ENCODE peak calls at places on chromosomes 5 and 9, in four cellular contexts. P is GM12878, M is HepG2, G is H1. X is an unnamed sample.

GRCh38 chr9:98879958-98880300 is 63.8 kb upstream of the COL15A1 start:
- DNase-seq in P (no peak), M (no peak), G (no peak), X (no peak)

GRCh38 chr9:19174127-19174921 is 47.0 kb upstream of the PLIN2 start:
- DNase-seq in P (peak; percentile 64), M (peak; percentile 79), G (no peak), X (peak; percentile 13)

GRCh38 chr5:177133845-177134652 is 476 bp downstream of the NSD1 start:
- DNase-seq in P (no peak), M (no peak), G (no peak), X (no peak)

GRCh38 chr5:115775999-115776398 is 40.5 kb downstream of the CDO1 start:
- DNase-seq in P (no peak), M (no peak), G (no peak), X (no peak)

GRCh38 chr5:14428302-14429081 is 153.1 kb upstream of the OTULINL start:
- DNase-seq in P (no peak), M (no peak), G (no peak), X (no peak)

GRCh38 chr9:14945351-14945750 is 35.1 kb upstream of the FREM1 start:
- DNase-seq in P (no peak), M (no peak), G (no peak), X (no peak)

GRCh38 chr9:16371306-16371705 is 499.2 kb downstream of the BNC2 start:
- DNase-seq in P (no peak), M (no peak), G (no peak), X (no peak)

GRCh38 chr9:23542927-23543326 is 283.1 kb downstream of the ELAVL2 start:
- DNase-seq in P (no peak), M (no peak), G (no peak), X (no peak)

GRCh38 chr9:136792321-136793062 is 1.3 kb downstream of the TMEM141 start:
- DNase-seq in P (no peak), M (no peak), G (no peak), X (no peak)

GRCh38 chr9:75885652-75886051 is 4.8 kb upstream of the PCSK5 start:
- DNase-seq in P (no peak), M (no peak), G (no peak), X (no peak)

GRCh38 chr9:76215066-76215465 is 179.2 kb downstream of the RFK start:
- DNase-seq in P (no peak), M (no peak), G (no peak), X (no peak)

GRCh38 chr9:136629001-136629878 is 33.5 kb upstream of the EGFL7 start:
- DNase-seq in P (no peak), M (no peak), G (no peak), X (no peak)

GRCh38 chr9:81685763-81686613 is 3.4 kb downstream of the TLE1 start:
- DNase-seq in P (no peak), M (peak; percentile 46), G (no peak), X (no peak)

GRCh38 chr5:40762716-40763115 is 7.0 kb upstream of the TTC33 start:
- DNase-seq in P (no peak), M (no peak), G (no peak), X (no peak)

GRCh38 chr5:76714771-76715483 is 999 bp upstream of the F2R start:
- DNase-seq in P (no peak), M (no peak), G (no peak), X (no peak)

GRCh38 chr9:135547756-135548736 is 2.1 kb downstream of the OBP2A start:
- DNase-seq in P (no peak), M (no peak), G (no peak), X (no peak)

GRCh38 chr5:38515648-38516047 is 40.8 kb downstream of the LIFR start:
- DNase-seq in P (no peak), M (peak; percentile 17), G (no peak), X (no peak)

GRCh38 chr9:111828193-111828592 is 33.5 kb upstream of the SHOC1 start:
- DNase-seq in P (no peak), M (no peak), G (no peak), X (no peak)

GRCh38 chr5:141845371-141845821 is 32.8 kb downstream of the PCDH1 start:
- DNase-seq in P (no peak), M (no peak), G (no peak), X (no peak)

GRCh38 chr9:97567894-97568202 is 65.3 kb downstream of the TSTD2 start:
- DNase-seq in P (no peak), M (no peak), G (no peak), X (no peak)

GRCh38 chr9:7879551-7880245 is 80.1 kb upstream of the DMAC1 start:
- DNase-seq in P (no peak), M (no peak), G (peak; percentile 10), X (peak; percentile 85)

GRCh38 chr5:127941646-127942045 is 141.9 kb upstream of the SLC12A2 start:
- DNase-seq in P (no peak), M (no peak), G (no peak), X (no peak)

GRCh38 chr5:124876564-124876963 is 130.1 kb upstream of the ZNF608 start:
- DNase-seq in P (no peak), M (no peak), G (no peak), X (no peak)

GRCh38 chr5:133907075-133907474 is 61.4 kb downstream of the C5orf15 start:
- DNase-seq in P (no peak), M (no peak), G (no peak), X (no peak)

GRCh38 chr5:84016090-84016489 is 295.4 kb upstream of the HAPLN1 start:
- DNase-seq in P (no peak), M (no peak), G (no peak), X (no peak)

GRCh38 chr9:127424669-127424986 is 446 bp downstream of the ZNF79 start:
- DNase-seq in P (no peak), M (no peak), G (no peak), X (no peak)

GRCh38 chr5:145887217-145887616 is 14.4 kb upstream of the GRXCR2 start:
- DNase-seq in P (no peak), M (peak; percentile 12), G (no peak), X (no peak)

GRCh38 chr5:68088302-68088701 is 127.3 kb upstream of the PIK3R1 start:
- DNase-seq in P (no peak), M (no peak), G (no peak), X (no peak)

GRCh38 chr5:17429353-17429752 is 68.7 kb upstream of the TAF11L2 start:
- DNase-seq in P (no peak), M (no peak), G (no peak), X (no peak)

GRCh38 chr9:6944093-6944551 is 186.3 kb downstream of the KDM4C start:
- DNase-seq in P (no peak), M (no peak), G (no peak), X (no peak)

GRCh38 chr9:72278959-72279358 is 86.0 kb downstream of the ZFAND5 start:
- DNase-seq in P (no peak), M (no peak), G (no peak), X (no peak)

GRCh38 chr5:170353011-170353890 is 35.9 kb downstream of the KCNMB1 start:
- DNase-seq in P (no peak), M (no peak), G (no peak), X (no peak)

GRCh38 chr9:116090030-116090770 is 63.4 kb upstream of the PAPPA start:
- DNase-seq in P (no peak), M (no peak), G (no peak), X (no peak)

GRCh38 chr5:170591055-170591454 is 87.2 kb downstream of the KCNIP1 start:
- DNase-seq in P (no peak), M (no peak), G (no peak), X (no peak)

GRCh38 chr9:16709936-16710335 is 160.5 kb downstream of the BNC2 start:
- DNase-seq in P (no peak), M (no peak), G (no peak), X (no peak)

GRCh38 chr9:127865645-127866464 is 11.4 kb upstream of the ENG start:
- DNase-seq in P (no peak), M (no peak), G (no peak), X (no peak)

GRCh38 chr5:147530801-147531389 is 21.0 kb upstream of the DPYSL3 start:
- DNase-seq in P (no peak), M (no peak), G (no peak), X (no peak)
- TF ChIP-seq SUZ12 in P (no peak), M (no peak), G (no peak), X (no peak)

DNA sequence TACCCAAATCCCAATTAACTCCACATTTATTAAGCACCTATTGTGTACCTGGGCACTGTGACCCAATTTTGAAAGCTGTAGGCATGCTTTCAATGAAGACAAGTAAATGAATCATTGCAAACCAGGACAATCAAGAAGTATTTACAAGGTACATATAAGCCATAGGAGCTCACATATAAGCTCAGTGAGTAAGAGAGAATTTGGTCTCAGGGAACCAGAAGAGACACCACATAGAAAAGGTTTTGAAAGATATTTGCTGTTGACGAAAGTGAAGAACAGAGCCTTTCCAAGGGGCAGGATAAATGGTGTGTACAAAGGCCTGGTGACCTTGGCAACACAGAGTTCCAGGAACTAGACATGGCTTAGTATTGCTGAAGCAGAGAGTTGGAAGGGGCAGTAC is 187.6 kb downstream of the CD180 start:
- DNase-seq in P (no peak), M (peak; percentile 66), G (no peak), X (no peak)
- H3K4me3 ChIP-seq in P (no peak overlapping the region), M (no peak overlapping the region), G (no peak overlapping the region), X (no peak overlapping the region)

GRCh38 chr5:7823601-7824000 is 27.3 kb downstream of the CFAP90 start:
- DNase-seq in P (no peak), M (no peak), G (no peak), X (no peak)

GRCh38 chr5:7827602-7828001 is 23.3 kb downstream of the CFAP90 start:
- DNase-seq in P (no peak), M (no peak), G (no peak), X (no peak)

GRCh38 chr5:7824995-7825394 is 25.9 kb downstream of the CFAP90 start:
- DNase-seq in P (no peak), M (no peak), G (no peak), X (no peak)

GRCh38 chr5:7825630-7826029 is 25.3 kb downstream of the CFAP90 start:
- DNase-seq in P (no peak), M (no peak), G (no peak), X (no peak)

DNA sequence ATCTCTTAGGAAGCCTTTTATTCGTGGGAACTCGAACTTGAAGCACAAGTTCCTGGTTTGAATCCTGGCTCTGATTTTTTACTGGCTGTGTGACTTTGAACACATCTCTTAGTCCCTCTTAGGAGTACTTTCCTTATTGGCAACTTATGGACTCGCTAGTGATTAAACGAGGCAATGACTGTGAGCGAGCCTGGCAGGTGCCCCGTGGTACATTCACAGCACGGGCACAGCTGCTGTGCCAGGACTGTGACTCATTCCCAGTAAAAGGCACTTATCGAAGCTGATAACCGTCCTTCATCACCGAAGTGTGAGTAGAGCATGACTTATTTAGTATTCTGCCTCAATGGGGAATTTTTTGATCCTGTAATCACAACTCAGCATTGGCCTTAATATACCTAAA is 22.7 kb downstream of the CFAP90 start:
- DNase-seq in P (no peak), M (no peak), G (no peak), X (no peak)
- TF ChIP-seq SUZ12 in P (no peak), M (no peak), G (no peak), X (no peak)

DNA sequence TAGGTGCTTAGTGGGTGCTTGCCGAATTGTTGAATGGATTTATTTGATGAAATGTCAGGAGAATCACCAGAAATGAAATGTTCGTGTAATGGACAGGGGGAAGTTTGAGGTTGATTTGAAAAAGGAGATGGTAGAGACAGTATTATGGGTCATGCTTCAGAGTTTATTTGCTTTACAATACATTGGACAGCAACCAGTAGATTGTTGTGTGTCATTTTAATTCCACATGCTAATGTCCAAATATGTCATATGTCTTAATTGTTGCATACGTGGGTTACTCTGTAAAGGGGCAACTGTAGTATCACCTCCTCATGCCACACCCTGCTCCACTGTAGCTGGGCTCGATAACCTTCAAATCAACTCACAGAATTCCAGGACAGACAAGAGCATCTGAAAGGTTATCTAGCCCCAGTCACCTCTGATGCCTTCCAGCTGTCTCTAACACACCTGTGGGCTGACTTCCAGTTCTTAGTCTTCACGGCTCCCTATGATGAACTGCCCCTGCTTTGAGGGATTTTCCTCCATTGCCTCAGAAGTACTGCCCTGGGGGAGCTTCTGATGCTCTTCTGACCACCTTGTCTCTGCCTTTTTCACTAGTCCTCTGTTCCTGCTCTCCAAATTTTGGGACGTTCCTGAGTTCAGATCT is 1.7 kb downstream of the PDCD1LG2 start:
- DNase-seq in P (no peak), M (no peak), G (no peak), X (no peak)
- H3K4me3 ChIP-seq in P (peak overlapping the region; percentile 49), M (no peak overlapping the region), G (no peak overlapping the region), X (no peak overlapping the region)